ENCODE peak calls at places on chromosomes 2 and 18, in five cellular contexts. One of them, this sample, is unnamed.

GRCh38 chr2:99819766-99820165 is 322.6 kb downstream of the AFF3 start:
- DNase-seq in IMR-90: no peak
- DNase-seq in coronary artery: no peak
- DNase-seq in GM12878: no peak
- DNase-seq in body of pancreas: no peak
- DNase-seq in this sample: no peak

GRCh38 chr2:12657560-12657959 is 59.2 kb upstream of the TRIB2 start:
- DNase-seq in IMR-90: no peak
- DNase-seq in coronary artery: no peak
- DNase-seq in GM12878: no peak
- DNase-seq in body of pancreas: peak
- DNase-seq in this sample: no peak

GRCh38 chr2:46540496-46541342 is 61.4 kb downstream of the TMEM247 start:
- DNase-seq in IMR-90: peak
- DNase-seq in coronary artery: peak
- DNase-seq in GM12878: no peak
- DNase-seq in body of pancreas: peak
- DNase-seq in this sample: no peak

GRCh38 chr2:213125646-213126347 is 25.6 kb downstream of the IKZF2 start:
- DNase-seq in IMR-90: peak
- DNase-seq in coronary artery: no peak
- DNase-seq in GM12878: no peak
- DNase-seq in body of pancreas: no peak
- DNase-seq in this sample: no peak

GRCh38 chr18:48479531-48479930 is 59.3 kb upstream of the CTIF start:
- DNase-seq in IMR-90: no peak
- DNase-seq in coronary artery: no peak
- DNase-seq in GM12878: no peak
- DNase-seq in body of pancreas: no peak
- DNase-seq in this sample: no peak

GRCh38 chr18:27017901-27018500 is 152.5 kb upstream of the AQP4 start:
- DNase-seq in IMR-90: no peak
- DNase-seq in coronary artery: no peak
- DNase-seq in GM12878: no peak
- DNase-seq in body of pancreas: no peak
- DNase-seq in this sample: no peak

GRCh38 chr18:26088482-26088881 is 1.9 kb downstream of the SS18 start:
- DNase-seq in IMR-90: no peak
- DNase-seq in coronary artery: no peak
- DNase-seq in GM12878: no peak
- DNase-seq in body of pancreas: no peak
- DNase-seq in this sample: no peak

GRCh38 chr2:128269358-128270305 is 49.0 kb downstream of the HS6ST1 start:
- DNase-seq in IMR-90: no peak
- DNase-seq in coronary artery: peak
- DNase-seq in GM12878: no peak
- DNase-seq in body of pancreas: no peak
- DNase-seq in this sample: no peak

GRCh38 chr2:187499941-187500532 is 52.0 kb upstream of the CALCRL start:
- DNase-seq in IMR-90: peak
- DNase-seq in coronary artery: no peak
- DNase-seq in GM12878: no peak
- DNase-seq in body of pancreas: peak
- DNase-seq in this sample: peak

GRCh38 chr18:46899274-46899948 is 17.9 kb downstream of the PIAS2 start:
- DNase-seq in IMR-90: peak
- DNase-seq in coronary artery: no peak
- DNase-seq in GM12878: no peak
- DNase-seq in body of pancreas: no peak
- DNase-seq in this sample: no peak

GRCh38 chr2:2742745-2743144 is 411.7 kb upstream of the MYT1L start:
- DNase-seq in IMR-90: no peak
- DNase-seq in coronary artery: no peak
- DNase-seq in GM12878: no peak
- DNase-seq in body of pancreas: no peak
- DNase-seq in this sample: no peak

GRCh38 chr2:36708119-36708741 is 11.7 kb downstream of the VIT start:
- DNase-seq in IMR-90: peak
- DNase-seq in coronary artery: no peak
- DNase-seq in GM12878: no peak
- DNase-seq in body of pancreas: no peak
- DNase-seq in this sample: no peak
- TF ChIP-seq CTCF in IMR-90: no peak
- TF ChIP-seq CTCF in coronary artery: no peak
- TF ChIP-seq CTCF in GM12878: no peak
- TF ChIP-seq CTCF in body of pancreas: no peak
- TF ChIP-seq CTCF in this sample: no peak

DNA sequence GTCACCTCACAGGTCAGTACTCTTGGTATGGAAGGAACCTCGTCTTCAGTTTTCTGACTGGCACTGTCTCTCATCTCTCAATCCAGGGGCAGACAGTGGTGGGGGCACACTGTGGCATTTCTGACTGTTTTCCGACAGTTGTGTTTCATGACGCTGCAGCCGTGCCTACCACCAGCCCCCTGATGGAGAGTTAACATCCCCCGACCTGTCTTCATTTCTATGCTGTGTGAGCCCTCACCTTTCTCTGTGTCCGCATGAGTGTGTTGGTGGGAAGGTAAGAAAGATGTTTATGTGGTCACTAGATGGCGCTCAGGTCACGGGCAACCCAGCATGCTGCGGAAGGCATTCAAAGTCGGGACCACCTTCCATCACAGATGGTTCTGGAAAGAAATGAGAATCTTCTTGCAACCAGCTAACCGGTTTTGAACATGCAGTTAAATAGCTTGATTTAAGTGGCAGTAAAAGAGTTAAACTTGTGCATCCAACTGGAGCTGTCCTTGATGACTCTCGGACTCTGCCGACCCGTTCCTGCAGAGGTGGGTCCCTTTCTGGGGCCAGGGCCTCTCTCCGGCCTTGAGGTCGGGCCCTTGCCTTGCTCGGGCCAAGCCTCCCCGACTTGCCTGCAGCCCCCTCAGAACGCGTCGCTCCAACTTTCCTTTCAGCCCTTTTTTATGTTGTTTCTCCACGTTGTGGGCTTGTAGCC is 92.4 kb downstream of the DYSF start:
- DNase-seq in IMR-90: peak
- DNase-seq in coronary artery: no peak
- DNase-seq in GM12878: no peak
- DNase-seq in body of pancreas: peak
- DNase-seq in this sample: peak
- TF ChIP-seq CTCF in IMR-90: peak
- TF ChIP-seq CTCF in coronary artery: peak
- TF ChIP-seq CTCF in GM12878: peak
- TF ChIP-seq CTCF in body of pancreas: peak
- TF ChIP-seq CTCF in this sample: peak

DNA sequence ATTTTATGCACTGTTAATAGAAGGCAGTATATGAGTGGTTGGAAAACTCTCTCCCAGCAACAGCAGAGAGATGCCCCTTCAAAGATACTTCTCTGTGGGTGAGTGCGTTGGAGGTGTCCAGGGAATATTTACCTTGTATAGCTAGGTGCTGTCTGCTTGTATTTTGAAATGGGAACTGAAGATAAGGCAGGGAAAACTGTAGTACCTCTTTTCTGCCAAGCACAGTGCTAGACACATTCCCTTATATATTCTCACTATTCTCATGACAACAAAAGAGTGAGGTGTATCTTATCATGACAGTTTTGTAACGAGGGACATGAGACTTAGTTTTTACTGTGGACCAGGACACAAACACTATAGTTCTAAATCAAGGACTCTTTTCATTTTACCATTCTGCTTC is 2.1 kb downstream of the TTC39C start:
- DNase-seq in IMR-90: no peak
- DNase-seq in coronary artery: no peak
- DNase-seq in GM12878: no peak
- DNase-seq in body of pancreas: no peak
- DNase-seq in this sample: no peak
- TF ChIP-seq CTCF in IMR-90: peak
- TF ChIP-seq CTCF in coronary artery: no peak
- TF ChIP-seq CTCF in GM12878: peak
- TF ChIP-seq CTCF in body of pancreas: peak
- TF ChIP-seq CTCF in this sample: peak

GRCh38 chr2:33247325-33247724 is 229.1 kb upstream of the RASGRP3 start:
- DNase-seq in IMR-90: no peak
- DNase-seq in coronary artery: no peak
- DNase-seq in GM12878: no peak
- DNase-seq in body of pancreas: no peak
- DNase-seq in this sample: no peak

GRCh38 chr2:33241581-33241980 is 234.9 kb upstream of the RASGRP3 start:
- DNase-seq in IMR-90: no peak
- DNase-seq in coronary artery: no peak
- DNase-seq in GM12878: no peak
- DNase-seq in body of pancreas: no peak
- DNase-seq in this sample: no peak

GRCh38 chr2:33242845-33243244 is 233.6 kb upstream of the RASGRP3 start:
- DNase-seq in IMR-90: peak
- DNase-seq in coronary artery: no peak
- DNase-seq in GM12878: no peak
- DNase-seq in body of pancreas: no peak
- DNase-seq in this sample: no peak

GRCh38 chr2:33250417-33251029 is 225.9 kb upstream of the RASGRP3 start:
- DNase-seq in IMR-90: no peak
- DNase-seq in coronary artery: no peak
- DNase-seq in GM12878: no peak
- DNase-seq in body of pancreas: no peak
- DNase-seq in this sample: no peak

DNA sequence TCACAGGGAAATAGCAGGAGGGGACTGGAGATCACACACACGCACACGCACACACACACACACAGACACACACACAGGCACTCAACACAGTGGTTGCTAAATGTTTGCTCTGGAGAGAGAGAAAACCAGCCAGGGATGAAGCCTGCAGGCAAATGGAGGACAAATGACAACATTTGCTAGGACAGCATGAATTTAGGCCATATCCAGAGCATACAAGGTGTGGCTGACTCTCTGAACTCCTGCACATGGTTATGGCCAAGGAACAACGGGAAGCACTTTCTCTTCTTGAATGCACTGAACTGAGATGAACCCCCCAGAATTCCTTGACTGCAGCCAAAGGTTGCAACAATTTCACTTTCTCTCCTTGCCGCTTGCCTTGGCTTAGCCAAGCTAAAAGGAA is 230.0 kb upstream of the RASGRP3 start:
- DNase-seq in IMR-90: no peak
- DNase-seq in coronary artery: no peak
- DNase-seq in GM12878: no peak
- DNase-seq in body of pancreas: no peak
- DNase-seq in this sample: no peak
- TF ChIP-seq CTCF in IMR-90: no peak
- TF ChIP-seq CTCF in coronary artery: no peak
- TF ChIP-seq CTCF in GM12878: no peak
- TF ChIP-seq CTCF in body of pancreas: no peak
- TF ChIP-seq CTCF in this sample: no peak

DNA sequence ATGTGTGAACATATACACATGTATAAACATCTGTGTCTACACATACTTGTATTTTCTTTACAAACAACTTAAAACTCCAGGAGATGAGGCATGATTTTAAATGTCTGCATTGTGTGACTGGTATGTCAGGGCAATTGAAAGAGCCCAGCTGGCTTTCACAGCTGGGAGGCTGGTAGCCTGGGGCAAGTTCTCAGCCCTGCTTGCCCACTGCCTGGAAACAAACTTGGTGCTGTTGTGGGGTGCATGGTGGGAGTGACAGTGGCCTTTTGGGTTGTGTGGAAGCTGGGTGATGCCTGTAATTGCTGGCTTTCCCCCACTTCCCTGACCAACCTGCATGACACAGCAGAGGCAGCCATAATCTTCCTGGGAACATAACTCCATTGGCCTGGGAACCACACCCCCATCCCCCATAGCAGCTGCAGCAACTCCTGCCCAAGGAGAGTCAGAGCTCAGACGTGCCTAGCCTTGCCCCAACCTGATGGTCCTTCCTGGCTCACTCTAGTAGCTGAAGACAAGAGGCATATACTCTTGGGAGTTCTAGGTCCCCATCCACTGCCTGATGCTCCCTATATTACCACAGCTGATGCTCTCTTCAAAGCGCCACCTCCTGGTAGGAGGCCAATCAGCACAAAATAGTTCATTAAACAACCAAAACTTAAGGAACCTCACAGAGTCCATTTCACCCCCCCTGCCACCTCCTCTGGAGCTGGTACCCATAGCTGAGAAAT is 158.4 kb downstream of the CERS6 start:
- DNase-seq in IMR-90: no peak
- DNase-seq in coronary artery: no peak
- DNase-seq in GM12878: no peak
- DNase-seq in body of pancreas: no peak
- DNase-seq in this sample: no peak
- TF ChIP-seq CTCF in IMR-90: no peak
- TF ChIP-seq CTCF in coronary artery: no peak
- TF ChIP-seq CTCF in GM12878: peak
- TF ChIP-seq CTCF in body of pancreas: no peak
- TF ChIP-seq CTCF in this sample: no peak

This sample was measured in glutamatergic neuron.